ENCODE peak calls at places on chromosomes 5 and 9, in ten cellular contexts. M is psoas muscle, R is fibroblast of the aortic adventitia, O is mammary epithelial cell, G is stomach, H is GM06990, S is coronary artery, P is OCI-LY7, B is GM23338, W is AG04450. I is an unnamed sample.

GRCh38 chr9:96450613-96451544 is 910 bp downstream of the HABP4 start:
- DNase-seq in W (no peak), G (peak), M (peak), O (peak), S (peak), P (peak), R (peak), H (peak), B (peak), I (peak)

GRCh38 chr5:163661358-163661757 is 155.9 kb downstream of the MAT2B start:
- DNase-seq in P (no peak), B (no peak), G (no peak), R (no peak), O (no peak), W (no peak), M (no peak), H (no peak), S (no peak), I (no peak)

GRCh38 chr5:74401566-74402320 is 238.8 kb downstream of the ENC1 start:
- DNase-seq in S (no peak), P (no peak), H (no peak), W (no peak), O (no peak), B (no peak), M (no peak), R (peak), G (no peak), I (no peak)

GRCh38 chr5:62596096-62596495 is 17.5 kb downstream of the LRRC70 start:
- DNase-seq in M (no peak), P (no peak), S (no peak), R (no peak), B (no peak), H (no peak), G (no peak), W (no peak), O (no peak), I (no peak)

GRCh38 chr5:111810087-111810486 is 53.1 kb upstream of the NREP start:
- DNase-seq in S (no peak), P (no peak), M (no peak), R (peak), H (no peak), O (no peak), G (peak), W (no peak), B (no peak), I (no peak)

GRCh38 chr5:124630767-124631704 is 115.4 kb downstream of the ZNF608 start:
- DNase-seq in B (no peak), G (no peak), P (no peak), W (no peak), O (no peak), S (no peak), M (no peak), R (no peak), H (peak), I (no peak)

GRCh38 chr5:71861682-71862457 is 142.8 kb downstream of the CARTPT start:
- DNase-seq in M (no peak), B (no peak), P (no peak), G (no peak), S (no peak), O (no peak), H (no peak), R (no peak), W (no peak), I (no peak)

GRCh38 chr9:137407590-137408300 is 15.2 kb downstream of the EXD3 start:
- DNase-seq in M (peak), O (no peak), S (no peak), B (no peak), G (no peak), H (no peak), W (no peak), P (no peak), R (peak), I (peak)

GRCh38 chr9:20832775-20833174 is 148.7 kb downstream of the FOCAD start:
- DNase-seq in O (no peak), M (no peak), W (no peak), P (no peak), H (no peak), R (no peak), G (no peak), S (no peak), B (no peak), I (no peak)

GRCh38 chr9:73683862-73684591 is 532.4 kb downstream of the ANXA1 start:
- DNase-seq in O (peak), M (no peak), H (no peak), R (peak), P (peak), B (peak), W (no peak), S (no peak), G (no peak), I (peak)
- TF ChIP-seq CTCF in O (peak), M (peak), H (peak), R (peak), P (peak), B (peak), W (no peak), S (no peak), G (no peak), I (peak)

GRCh38 chr9:33306037-33306436 is 15.7 kb downstream of the NFX1 start:
- DNase-seq in G (no peak), O (no peak), P (no peak), H (no peak), B (no peak), R (no peak), W (no peak), S (no peak), M (no peak), I (no peak)

GRCh38 chr9:33304367-33304766 is 14.1 kb downstream of the NFX1 start:
- DNase-seq in R (no peak), G (no peak), S (no peak), W (no peak), P (no peak), H (no peak), M (no peak), O (no peak), B (no peak), I (no peak)

GRCh38 chr9:33295571-33295970 is 5.3 kb downstream of the NFX1 start:
- DNase-seq in B (no peak), M (no peak), O (no peak), R (no peak), W (no peak), S (no peak), P (no peak), H (peak), G (no peak), I (no peak)

GRCh38 chr9:33297455-33297854 is 7.1 kb downstream of the NFX1 start:
- DNase-seq in G (peak), M (peak), O (no peak), H (peak), R (no peak), B (no peak), W (no peak), P (peak), S (no peak), I (no peak)

DNA sequence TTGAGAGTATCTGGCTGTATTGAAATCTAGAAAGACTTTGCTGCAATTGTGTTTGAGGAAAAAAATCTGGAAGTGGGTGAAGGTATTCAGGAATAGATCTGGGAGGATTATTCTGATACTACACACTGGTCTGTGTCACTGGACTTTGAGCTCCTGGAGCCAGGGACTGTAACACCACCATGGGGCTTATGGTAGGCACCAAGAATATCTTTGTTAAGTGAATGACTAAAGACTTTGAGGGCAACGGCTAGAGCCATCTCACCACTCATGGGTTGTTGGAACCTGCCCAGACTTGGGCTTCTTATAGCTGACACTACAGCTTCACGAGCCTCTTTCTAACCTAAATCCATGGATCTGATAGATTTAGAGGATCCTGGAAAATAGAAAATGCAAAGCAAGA is 10.2 kb downstream of the NFX1 start:
- DNase-seq in O (no peak), G (no peak), M (peak), W (no peak), P (no peak), B (no peak), H (no peak), S (no peak), R (no peak), I (no peak)
- H3K4me3 ChIP-seq in O (no peak), G (no peak), M (peak), W (no peak), P (no peak), B (no peak), H (no peak), S (no peak), R (no peak), I (no peak)

GRCh38 chr9:106600955-106601354 is 262.0 kb upstream of the ZNF462 start:
- DNase-seq in S (no peak), W (no peak), B (no peak), O (no peak), M (no peak), P (no peak), H (no peak), G (no peak), R (no peak), I (no peak)

GRCh38 chr9:106593201-106593600 is 269.8 kb upstream of the ZNF462 start:
- DNase-seq in R (no peak), W (no peak), M (no peak), P (no peak), G (no peak), S (no peak), H (no peak), B (no peak), O (no peak), I (no peak)

GRCh38 chr9:106602354-106602753 is 260.6 kb upstream of the ZNF462 start:
- DNase-seq in R (no peak), S (no peak), O (peak), G (no peak), W (no peak), M (no peak), B (no peak), P (no peak), H (no peak), I (no peak)

GRCh38 chr9:106596984-106597383 is 266.0 kb upstream of the ZNF462 start:
- DNase-seq in W (no peak), O (no peak), M (no peak), S (no peak), R (no peak), H (no peak), G (no peak), P (no peak), B (no peak), I (no peak)
- TF ChIP-seq CTCF in W (no peak), O (no peak), M (no peak), S (no peak), R (no peak), H (no peak), G (no peak), P (no peak), B (no peak), I (no peak)

DNA sequence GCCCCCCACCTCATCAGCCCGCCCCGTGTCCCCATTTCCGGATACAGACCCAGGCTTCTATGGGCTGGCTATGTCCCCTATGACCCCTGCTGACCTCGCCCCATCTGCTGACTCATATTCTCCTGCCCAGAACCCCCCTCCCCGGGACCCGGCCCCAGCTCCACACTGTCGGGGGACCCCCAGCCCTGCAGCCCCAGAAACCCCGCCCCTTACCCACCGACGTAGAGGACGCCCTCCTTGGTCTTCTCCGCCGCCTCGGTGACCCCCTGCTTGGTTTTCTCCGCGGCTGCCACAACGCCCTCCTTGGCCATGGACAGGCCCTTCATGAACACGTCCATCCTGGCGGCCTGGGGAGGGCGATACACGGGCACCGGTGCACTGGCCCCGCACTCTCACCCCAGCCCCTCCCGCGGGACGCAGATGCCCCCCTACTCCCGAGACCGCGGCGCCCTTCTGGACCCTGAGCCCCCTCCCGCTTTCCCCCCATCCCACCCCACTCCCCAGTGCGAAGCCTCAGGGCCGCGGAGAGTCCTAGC is 949 bp downstream of the SNCB start:
- DNase-seq in B (no peak), G (no peak), M (no peak), H (no peak), R (no peak), W (no peak), S (no peak), P (no peak), O (no peak), I (no peak)
- H3K4me3 ChIP-seq in B (peak), G (no peak), M (peak), H (no peak), R (no peak), W (no peak), S (peak), P (peak), O (no peak), I (no peak)

DNA sequence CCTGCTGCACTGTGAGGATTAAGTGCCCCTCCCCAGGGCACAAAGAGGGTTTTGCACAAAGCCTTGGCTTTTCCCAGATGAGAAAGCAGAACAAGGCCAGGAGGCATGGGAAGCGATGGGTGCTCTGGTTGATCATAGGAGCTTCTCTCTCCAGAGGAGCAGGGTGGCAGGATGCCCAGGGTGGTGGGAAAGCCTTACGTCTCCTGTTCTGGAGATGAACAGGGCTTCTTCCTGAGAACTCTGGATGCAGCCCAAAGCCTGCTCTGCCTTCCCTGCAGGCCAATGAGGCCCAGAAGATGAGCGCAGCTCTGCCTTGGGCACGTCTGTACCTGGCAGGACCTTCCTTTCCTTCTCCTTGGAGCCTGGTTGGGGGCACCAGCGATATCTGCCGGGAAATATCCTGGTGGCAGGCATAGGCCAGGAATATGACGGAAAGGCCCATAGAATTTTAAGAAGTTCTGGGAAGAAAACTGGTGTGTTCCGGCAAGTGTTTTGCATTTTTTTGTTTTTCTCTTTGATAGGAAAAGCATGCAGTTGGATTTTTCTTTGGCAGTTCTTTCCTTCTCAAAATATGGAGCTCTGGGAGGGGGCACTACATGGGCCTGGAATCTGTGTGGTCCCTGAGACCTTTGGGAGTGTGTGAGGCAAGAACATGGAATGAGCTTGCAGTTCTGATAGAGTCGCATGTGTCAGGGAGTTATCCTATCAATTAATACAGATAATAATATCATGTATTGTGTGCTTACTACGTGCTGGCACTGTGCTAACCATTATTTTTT is 253.2 kb upstream of the KLF4 start:
- DNase-seq in M (no peak), P (no peak), H (no peak), R (peak), G (no peak), W (no peak), S (no peak), B (no peak), O (no peak), I (no peak)
- TF ChIP-seq CTCF in M (no peak), P (no peak), H (no peak), R (no peak), G (no peak), W (no peak), S (no peak), B (no peak), O (no peak), I (no peak)

GRCh38 chr9:121286973-121287721 is 19.2 kb downstream of the GSN start:
- DNase-seq in O (peak), H (no peak), R (peak), B (peak), G (peak), P (no peak), S (peak), M (peak), W (peak), I (peak)
- H3K4me3 ChIP-seq in O (no peak), H (no peak), R (peak), B (peak), G (no peak), P (no peak), S (peak), M (peak), W (peak), I (no peak)

GRCh38 chr5:177516601-177517568 is at the start of gene DDX41:
- DNase-seq in S (peak), R (peak), P (peak), M (peak), H (peak), O (peak), B (peak), W (peak), G (peak), I (peak)
- TF ChIP-seq CTCF in S (no peak), R (peak), P (peak), M (no peak), H (no peak), O (no peak), B (no peak), W (peak), G (no peak), I (no peak)

DNA sequence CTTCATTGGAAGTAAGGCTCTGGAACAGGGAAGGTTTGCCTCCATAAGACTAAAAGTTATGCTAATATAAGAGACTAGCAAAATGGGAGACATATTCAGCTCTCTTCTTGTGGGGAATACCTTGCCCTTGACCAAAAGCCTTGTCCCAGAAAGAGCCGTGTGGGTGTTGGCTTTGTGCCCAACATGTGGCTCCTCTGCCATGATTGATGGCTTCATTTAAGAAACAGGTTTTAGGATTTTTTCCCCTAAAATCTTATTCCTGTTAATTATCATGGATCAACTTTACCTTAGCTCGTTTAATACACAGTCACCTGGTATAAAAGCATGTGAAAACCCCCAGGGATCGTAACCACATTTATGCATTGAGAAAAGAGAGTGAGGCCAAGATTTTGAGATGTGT is 38.9 kb downstream of the DOCK8 start:
- DNase-seq in R (no peak), G (no peak), H (no peak), B (no peak), M (no peak), W (no peak), P (no peak), S (no peak), O (no peak), I (no peak)
- H3K4me3 ChIP-seq in R (no peak), G (no peak), H (no peak), B (no peak), M (no peak), W (no peak), P (no peak), S (no peak), O (no peak), I (no peak)

GRCh38 chr9:35566417-35566816 is 38.6 kb upstream of the TESK1 start:
- DNase-seq in P (no peak), R (peak), O (no peak), W (no peak), S (peak), B (no peak), G (no peak), H (no peak), M (peak), I (no peak)
- TF ChIP-seq CTCF in P (peak), R (peak), O (peak), W (peak), S (no peak), B (no peak), G (no peak), H (no peak), M (peak), I (no peak)

DNA sequence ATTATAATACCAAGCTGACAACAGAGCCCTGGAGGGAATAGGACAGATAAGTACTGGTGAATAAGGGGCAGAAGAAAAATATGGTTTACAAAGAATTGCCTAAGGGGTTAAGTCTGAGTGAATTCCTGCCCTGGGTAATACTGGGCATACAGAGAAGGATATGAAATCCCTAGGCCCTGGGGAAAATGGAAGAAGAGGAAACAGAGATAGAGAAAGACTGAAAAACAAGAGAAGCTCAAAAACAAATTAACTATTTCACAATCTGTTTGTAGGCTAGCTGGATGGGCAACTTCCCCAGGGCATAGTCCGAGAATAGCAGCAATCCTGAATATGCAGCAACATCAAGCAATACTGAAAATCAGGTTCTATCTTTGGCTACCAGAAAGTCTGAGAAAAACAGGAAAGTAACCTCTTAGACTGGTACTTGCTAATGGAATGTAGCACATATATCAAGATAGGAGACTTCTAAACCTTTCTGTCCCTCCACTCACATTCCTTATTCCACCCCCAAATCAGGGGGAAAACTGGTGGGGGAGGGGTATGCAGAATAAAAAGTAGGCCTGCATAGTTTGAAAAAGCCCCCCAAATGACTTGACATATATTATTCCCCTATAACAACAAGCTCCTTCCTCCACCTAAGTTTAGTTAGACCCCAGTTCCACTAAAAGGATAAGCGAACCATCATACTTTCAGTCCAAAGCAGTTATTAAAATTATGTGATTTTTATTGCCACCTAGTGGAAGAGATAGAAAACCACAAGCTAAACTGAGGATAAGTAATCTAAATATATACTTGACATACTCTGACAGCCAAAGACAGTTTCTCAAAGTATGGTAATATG is 20.6 kb downstream of the SLC38A9 start:
- DNase-seq in W (no peak), H (peak), G (no peak), M (no peak), S (no peak), P (peak), O (peak), R (peak), B (peak), I (peak)
- H3K4me3 ChIP-seq in W (no peak), H (no peak), G (no peak), M (peak), S (peak), P (no peak), O (no peak), R (no peak), B (no peak), I (no peak)

I was measured in astrocyte of the cerebellum.